ENCODE peak calls at places on chromosomes 12 and 14, in ten cellular contexts. O is esophagus squamous epithelium, S is IMR-90, N is uterus, W is testis, M is prostate gland, J is HepG2, V is body of pancreas, C is transverse colon, Z is stomach. L is an unnamed sample.

GRCh38 chr14:68965261-68965761 is 13.8 kb downstream of the ACTN1 start:
- DNase-seq in O (no peak), S (no peak), N (no peak), W (no peak), M (no peak), J (no peak), V (no peak), C (no peak), Z (no peak), L (no peak)

GRCh38 chr14:53461823-53462222 is 308.7 kb upstream of the DDHD1 start:
- DNase-seq in O (no peak), S (no peak), N (no peak), W (no peak), M (no peak), J (no peak), V (no peak), C (no peak), Z (no peak), L (no peak)

GRCh38 chr14:93963692-93964091 is 12.7 kb downstream of the ASB2 start:
- DNase-seq in O (no peak), S (no peak), N (no peak), W (no peak), M (no peak), J (no peak), V (no peak), C (no peak), Z (no peak), L (no peak)

GRCh38 chr12:109463776-109464175 is 13.3 kb downstream of the KCTD10 start:
- DNase-seq in O (no peak), S (no peak), N (no peak), W (no peak), M (no peak), J (no peak), V (no peak), C (no peak), Z (no peak), L (no peak)

GRCh38 chr12:59615392-59616165 is 19.8 kb downstream of the SLC16A7 start:
- DNase-seq in O (no peak), S (no peak), N (no peak), W (no peak), M (no peak), J (no peak), V (peak; percentile 27), C (no peak), Z (peak; percentile 63), L (peak; percentile 39)

GRCh38 chr14:74562515-74563232 is 49.4 kb downstream of the LTBP2 start:
- DNase-seq in O (no peak), S (peak; percentile 36), N (no peak), W (no peak), M (peak; percentile 51), J (peak; percentile 40), V (no peak), C (no peak), Z (no peak), L (no peak)

GRCh38 chr14:105879867-105880561 is 353.6 kb downstream of the TMEM121 start:
- DNase-seq in O (no peak), S (no peak), N (peak; percentile 3), W (no peak), M (no peak), J (no peak), V (no peak), C (peak; percentile 3), Z (peak; percentile 21), L (no peak)

GRCh38 chr14:65226824-65227604 is 124.7 kb upstream of the MAX start:
- DNase-seq in O (no peak), S (peak; percentile 62), N (no peak), W (no peak), M (no peak), J (peak; percentile 97), V (peak; percentile 81), C (peak; percentile 84), Z (peak; percentile 79), L (no peak)

DNA sequence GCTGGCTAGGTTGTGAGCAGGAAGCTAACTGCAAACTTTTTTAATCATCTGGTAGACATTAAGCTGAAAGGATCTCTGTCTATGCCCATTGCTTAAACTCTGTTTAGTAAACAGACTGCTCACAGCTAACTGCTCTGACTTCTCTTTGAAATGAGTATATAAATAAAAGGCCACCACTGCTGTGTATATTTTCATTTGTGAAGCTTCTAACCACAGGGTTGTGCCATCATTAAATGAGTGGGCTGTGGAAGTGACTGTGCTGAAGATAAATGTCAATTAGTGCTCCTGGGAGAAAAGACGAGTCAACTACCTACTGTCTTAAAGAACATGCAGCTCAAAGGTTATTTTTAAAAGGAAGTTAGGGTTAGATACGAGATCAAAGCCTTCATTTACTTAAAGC is 213.2 kb upstream of the FLRT2 start:
- DNase-seq in O (no peak), S (peak; percentile 15), N (no peak), W (no peak), M (no peak), J (no peak), V (no peak), C (no peak), Z (no peak), L (no peak)
- TF ChIP-seq POLR2A in O (no peak), S (no peak), N (no peak), W (no peak), M (no peak), J (no peak), V (no peak), C (no peak), Z (no peak), L (no peak)

GRCh38 chr12:76020281-76020680 is 11.3 kb downstream of the PHLDA1 start:
- DNase-seq in O (no peak), S (peak; percentile 80), N (no peak), W (no peak), M (peak; percentile 14), J (no peak), V (peak; percentile 38), C (peak; percentile 49), Z (peak; percentile 35), L (no peak)
- TF ChIP-seq POLR2A in O (no peak), S (peak; percentile 11), N (no peak), W (no peak), M (no peak), J (no peak), V (no peak), C (no peak), Z (no peak), L (no peak)

DNA sequence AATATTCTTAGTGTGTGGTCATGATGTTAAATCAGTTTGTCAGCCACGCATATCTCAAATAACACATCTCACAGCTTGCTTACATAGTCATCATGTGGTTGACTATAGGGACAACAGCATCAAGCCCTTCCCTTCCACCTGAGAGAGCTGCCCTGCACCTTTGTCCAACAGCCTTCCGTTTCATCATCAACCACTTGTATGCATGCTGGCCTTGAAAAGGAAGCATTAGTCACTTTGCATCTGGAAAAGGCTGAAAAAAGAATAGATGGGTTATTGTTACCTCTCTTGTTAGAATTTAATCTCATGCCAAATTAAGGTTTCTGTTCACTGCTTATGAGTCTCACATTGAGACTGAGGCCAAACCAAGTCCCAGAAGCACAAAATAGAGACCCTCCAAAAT is 1586.5 kb upstream of the SEL1L start:
- DNase-seq in O (no peak), S (peak; percentile 34), N (no peak), W (no peak), M (no peak), J (no peak), V (no peak), C (no peak), Z (no peak), L (no peak)
- TF ChIP-seq POLR2A in O (no peak), S (no peak), N (no peak), W (no peak), M (no peak), J (no peak), V (no peak), C (no peak), Z (no peak), L (no peak)

GRCh38 chr12:68833508-68833907 is 25.5 kb downstream of the MDM2 start:
- DNase-seq in O (no peak), S (no peak), N (no peak), W (no peak), M (no peak), J (no peak), V (no peak), C (no peak), Z (no peak), L (no peak)
- TF ChIP-seq POLR2A in O (no peak), S (no peak), N (no peak), W (no peak), M (no peak), J (no peak), V (no peak), C (no peak), Z (no peak), L (no peak)

DNA sequence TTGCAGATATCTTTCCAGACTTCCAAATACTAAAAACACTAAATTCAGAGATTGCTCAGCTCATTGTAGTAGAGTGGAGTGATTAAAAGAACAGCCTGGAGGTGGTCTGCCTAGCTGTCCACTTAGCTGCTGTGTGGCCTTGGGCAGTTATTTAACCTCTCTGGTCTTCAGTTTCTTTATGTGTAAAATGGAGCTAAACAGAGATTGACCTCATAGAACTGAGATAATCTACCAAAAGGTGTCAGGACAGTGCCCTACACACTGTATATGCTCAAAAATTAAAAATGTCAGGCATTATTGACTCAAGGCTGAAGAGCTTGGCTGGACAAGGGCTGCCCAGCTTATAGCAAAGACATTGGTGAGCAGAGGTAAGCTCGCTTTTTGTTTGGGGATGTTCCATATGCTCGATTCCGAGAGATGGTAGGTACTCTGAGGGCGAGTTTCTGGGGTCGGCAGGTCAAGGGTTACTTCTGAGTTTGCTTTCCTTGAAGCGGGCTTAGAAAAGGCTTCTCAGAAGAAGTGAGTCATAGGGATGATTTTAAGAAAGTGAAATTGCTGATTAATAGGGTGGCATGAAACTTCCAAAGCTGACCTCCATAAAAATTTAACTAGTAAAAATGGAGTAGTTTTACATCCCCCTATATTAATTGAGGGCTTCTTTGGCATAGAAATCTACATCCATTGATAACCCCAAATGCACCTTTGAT is 107.5 kb downstream of the GPATCH2L start:
- DNase-seq in O (no peak), S (no peak), N (no peak), W (no peak), M (no peak), J (no peak), V (no peak), C (no peak), Z (no peak), L (no peak)
- TF ChIP-seq POLR2A in O (no peak), S (no peak), N (no peak), W (no peak), M (no peak), J (no peak), V (no peak), C (no peak), Z (no peak), L (no peak)

GRCh38 chr12:49188916-49189367 is at the start of gene TUBA1A:
- DNase-seq in O (peak; percentile 79), S (peak; percentile 100), N (peak; percentile 93), W (peak; percentile 98), M (peak; percentile 86), J (peak; percentile 45), V (peak; percentile 92), C (peak; percentile 89), Z (peak; percentile 81), L (peak; percentile 95)
- TF ChIP-seq POLR2A in O (peak; percentile 7), S (peak; percentile 99), N (peak; percentile 95), W (peak; percentile 84), M (peak; percentile 89), J (no peak), V (peak; percentile 88), C (peak; percentile 94), Z (no peak), L (peak; percentile 93)

GRCh38 chr14:22589096-22589839 is at the start of gene DAD1:
- DNase-seq in O (peak; percentile 97), S (peak; percentile 100), N (peak; percentile 99), W (peak; percentile 98), M (peak; percentile 99), J (peak; percentile 100), V (peak; percentile 100), C (peak; percentile 99), Z (peak; percentile 99), L (peak; percentile 99)
- TF ChIP-seq POLR2A in O (peak; percentile 68), S (peak; percentile 97), N (peak; percentile 78), W (peak; percentile 43), M (peak; percentile 90), J (peak; percentile 97), V (peak; percentile 85), C (peak; percentile 93), Z (no peak), L (peak; percentile 91)

L was measured in adrenal gland.